ENCODE peak calls at places on chromosomes 5 and 9, in five cellular contexts. S is IMR-90, N is mesendoderm, G is H9, X is neuronal stem cell. M is an unnamed sample.

GRCh38 chr5:3858524-3858923 is 262.9 kb downstream of the IRX1 start:
- DNase-seq in S (no peak), N (no peak), G (no peak), X (no peak), M (no peak)

GRCh38 chr5:388266-389196 is 54.4 kb upstream of the EXOC3 start:
- DNase-seq in S (no peak), N (no peak), G (no peak), X (no peak), M (no peak)

GRCh38 chr5:19531374-19531952 is 456.5 kb downstream of the CDH18 start:
- DNase-seq in S (no peak), N (no peak), G (no peak), X (no peak), M (no peak)

GRCh38 chr5:119397518-119398380 is 41.9 kb downstream of the TNFAIP8 start:
- DNase-seq in S (peak), N (no peak), G (no peak), X (no peak), M (peak)

GRCh38 chr5:74040065-74040551 is 414.1 kb downstream of the ARHGEF28 start:
- DNase-seq in S (peak), N (no peak), G (no peak), X (no peak), M (peak)

GRCh38 chr5:149760700-149761187 is 30.6 kb downstream of the PPARGC1B start:
- DNase-seq in S (no peak), N (peak), G (no peak), X (no peak), M (no peak)

GRCh38 chr9:125548141-125548540 is 158.9 kb downstream of the MAPKAP1 start:
- DNase-seq in S (no peak), N (no peak), G (no peak), X (no peak), M (no peak)

GRCh38 chr9:130664191-130665028 is at the start of gene PRDM12:
- DNase-seq in S (no peak), N (peak), G (peak), X (peak), M (no peak)

GRCh38 chr5:157459715-157460599 is at the start of gene NIPAL4:
- DNase-seq in S (no peak), N (peak), G (peak), X (no peak), M (peak)

GRCh38 chr5:141338538-141339306 is at the start of gene PCDHGA2:
- DNase-seq in S (peak), N (peak), G (peak), X (no peak), M (no peak)

GRCh38 chr5:171438753-171439152 is 19.3 kb downstream of the FGF18 start:
- DNase-seq in S (no peak), N (no peak), G (no peak), X (no peak), M (no peak)

GRCh38 chr9:37996050-37996811 is 72.8 kb downstream of the SHB start:
- DNase-seq in S (no peak), N (no peak), G (no peak), X (no peak), M (no peak)

GRCh38 chr9:127707766-127708165 is 978 bp downstream of the CFAP157 start:
- DNase-seq in S (no peak), N (peak), G (no peak), X (no peak), M (no peak)

GRCh38 chr5:57171818-57172465 is 1.9 kb upstream of the GPBP1 start:
- DNase-seq in S (peak), N (no peak), G (no peak), X (no peak), M (peak)

GRCh38 chr5:16963821-16964220 is 27.7 kb upstream of the MYO10 start:
- DNase-seq in S (no peak), N (no peak), G (no peak), X (no peak), M (no peak)

GRCh38 chr9:83242066-83242465 is 179.1 kb upstream of the RASEF start:
- DNase-seq in S (no peak), N (no peak), G (no peak), X (no peak), M (no peak)

GRCh38 chr5:159049844-159050318 is 49.8 kb downstream of the EBF1 start:
- DNase-seq in S (peak), N (peak), G (no peak), X (no peak), M (peak)

GRCh38 chr5:97547999-97548797 is 365.2 kb upstream of the RIOK2 start:
- DNase-seq in S (no peak), N (no peak), G (no peak), X (no peak), M (peak)

GRCh38 chr9:91426123-91426745 is 2.6 kb upstream of the NFIL3 start:
- DNase-seq in S (peak), N (peak), G (no peak), X (no peak), M (peak)

GRCh38 chr9:97748525-97748924 is 51.4 kb upstream of the XPA start:
- DNase-seq in S (no peak), N (no peak), G (no peak), X (no peak), M (no peak)

DNA sequence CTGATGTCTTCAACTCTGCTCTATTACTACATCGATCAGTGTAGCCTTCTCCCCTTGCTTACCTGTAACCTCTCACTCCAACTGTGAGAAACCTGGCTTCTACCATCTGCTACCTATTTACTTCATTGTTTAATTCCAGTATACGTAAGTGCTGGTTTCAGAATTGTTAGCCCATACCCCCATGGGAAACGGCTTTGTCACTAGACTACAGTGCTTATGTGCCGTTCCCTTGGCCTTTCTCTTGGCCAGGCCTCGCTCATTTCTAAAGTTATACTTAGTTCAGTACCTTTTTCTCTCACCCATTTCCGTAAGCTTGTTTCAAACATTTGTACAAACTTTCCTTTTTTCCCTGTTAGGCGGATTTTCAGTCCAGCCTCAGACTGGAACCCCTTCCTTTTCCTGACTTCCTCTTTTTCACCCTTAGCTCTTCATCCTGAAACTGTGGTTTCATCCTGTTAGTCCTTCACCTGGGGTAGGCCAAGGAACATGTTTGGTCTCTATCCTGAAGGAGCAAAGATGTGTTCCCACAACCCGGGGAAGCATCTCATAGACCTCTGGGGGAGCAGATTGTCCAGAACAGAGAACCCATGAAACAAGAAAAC is 21.7 kb downstream of the ALG2 start:
- DNase-seq in S (no peak), N (no peak), G (no peak), X (no peak), M (no peak)
- H3K23ac ChIP-seq in S (no peak), N (no peak), G (no peak), X (no peak), M (no peak)

GRCh38 chr5:78858401-78858800 is 126.7 kb downstream of the ARSB start:
- DNase-seq in S (no peak), N (no peak), G (no peak), X (no peak), M (no peak)

DNA sequence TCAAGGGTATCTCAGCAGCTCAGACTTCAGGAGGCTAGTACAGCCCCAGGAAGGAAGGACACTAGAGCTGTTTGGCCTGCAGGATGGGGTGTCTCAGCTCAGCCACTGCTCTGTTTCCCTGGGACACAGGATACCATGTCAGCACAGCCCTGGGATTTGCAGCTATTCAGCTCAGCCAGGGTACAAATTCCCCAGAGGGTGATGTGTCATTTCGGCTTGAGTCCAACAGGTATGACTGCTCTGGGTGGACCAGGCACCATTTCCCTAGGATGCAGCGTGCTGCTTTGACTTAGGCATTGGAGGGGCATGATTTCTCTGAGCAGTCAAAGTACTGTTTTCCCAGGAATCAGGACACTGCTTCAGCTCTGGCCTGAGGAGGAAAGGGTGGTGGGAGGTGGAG is 130.1 kb downstream of the ARSB start:
- DNase-seq in S (no peak), N (no peak), G (no peak), X (no peak), M (no peak)
- H3K23ac ChIP-seq in S (no peak), N (no peak), G (no peak), X (no peak), M (no peak)

GRCh38 chr5:138792181-138792808 is 39.1 kb downstream of the CTNNA1 start:
- DNase-seq in S (no peak), N (no peak), G (no peak), X (no peak), M (no peak)
- H3K23ac ChIP-seq in S (no peak), N (no peak), G (no peak), X (no peak), M (no peak)

GRCh38 chr5:152185547-152186234 is 219.4 kb downstream of the NMUR2 start:
- DNase-seq in S (no peak), N (peak), G (no peak), X (no peak), M (no peak)
- H3K23ac ChIP-seq in S (no peak), N (no peak), G (no peak), X (no peak), M (no peak)

DNA sequence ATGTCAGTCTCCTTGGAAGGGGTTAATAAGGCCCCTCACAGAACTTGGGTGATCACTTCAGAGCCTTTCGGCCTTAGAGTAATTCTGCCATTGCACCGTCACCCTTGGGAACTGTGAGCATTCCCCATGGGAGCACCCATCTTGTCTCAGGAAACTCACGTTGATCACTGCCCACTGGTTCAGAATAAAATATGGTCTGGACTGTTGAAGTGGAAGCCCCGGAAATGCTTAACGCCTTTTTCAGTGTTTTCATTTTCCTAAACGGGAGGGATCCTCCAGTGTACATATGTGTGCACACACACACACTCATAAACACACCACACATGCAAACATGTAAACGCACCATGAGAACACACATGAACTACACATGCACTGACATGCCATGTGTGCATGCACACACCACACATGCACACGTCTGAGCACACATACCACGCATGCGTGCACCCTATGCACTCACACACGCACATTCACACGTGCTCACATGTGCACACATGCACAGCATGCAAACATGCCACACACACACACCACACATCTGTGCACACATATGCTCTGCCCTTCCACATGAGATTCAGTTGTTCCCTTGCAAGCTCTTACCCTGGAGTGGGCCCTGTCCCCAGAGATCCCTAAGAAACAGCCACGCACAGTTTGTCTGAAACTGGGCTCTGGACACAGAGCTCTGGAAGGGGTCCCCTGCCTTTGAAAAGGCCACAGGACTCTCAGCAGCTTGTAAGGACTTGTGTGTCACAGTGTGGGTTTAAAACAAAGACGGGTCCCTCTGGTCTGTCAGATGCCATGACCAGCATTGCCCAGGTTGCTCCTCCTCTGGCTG is 17.0 kb downstream of the MRPL36 start:
- DNase-seq in S (no peak), N (no peak), G (no peak), X (no peak), M (no peak)
- H3K23ac ChIP-seq in S (no peak), N (no peak), G (no peak), X (no peak), M (no peak)

GRCh38 chr9:131886839-131887238 is 147.0 kb upstream of the RAPGEF1 start:
- DNase-seq in S (peak), N (no peak), G (no peak), X (no peak), M (peak)

GRCh38 chr9:131884222-131884621 is 144.3 kb upstream of the RAPGEF1 start:
- DNase-seq in S (no peak), N (no peak), G (no peak), X (no peak), M (no peak)

GRCh38 chr9:131888923-131889322 is 149.0 kb upstream of the RAPGEF1 start:
- DNase-seq in S (no peak), N (no peak), G (no peak), X (no peak), M (no peak)

GRCh38 chr9:131887680-131888079 is 147.8 kb upstream of the RAPGEF1 start:
- DNase-seq in S (no peak), N (no peak), G (no peak), X (no peak), M (no peak)

GRCh38 chr9:131885144-131885609 is 145.3 kb upstream of the RAPGEF1 start:
- DNase-seq in S (no peak), N (no peak), G (no peak), X (no peak), M (no peak)
- H3K23ac ChIP-seq in S (no peak), N (no peak), G (no peak), X (no peak), M (no peak)

GRCh38 chr9:69671904-69672827 is at the start of gene APBA1:
- DNase-seq in S (peak), N (peak), G (peak), X (peak), M (peak)
- H3K23ac ChIP-seq in S (peak), N (peak), G (no peak), X (peak), M (peak)